ENCODE peak calls at places on chromosomes 5 and 9, in seven cellular contexts. E is fibroblast of pulmonary artery, J is nephron progenitor cell, I is A673, D is heart right ventricle, L is astrocyte of the spinal cord, K is IMR-90. Z is an unnamed sample.

GRCh38 chr5:156896545-156896944 is 46.5 kb downstream of the PPP1R2B start:
- DNase-seq in E (no peak), J (no peak), I (no peak), D (no peak), L (no peak), K (no peak), Z (no peak)

GRCh38 chr9:33239922-33240321 is at the start of gene SPINK4:
- DNase-seq in E (no peak), J (no peak), I (no peak), D (peak), L (no peak), K (peak), Z (no peak)

GRCh38 chr9:13083366-13083765 is 196.1 kb downstream of the MPDZ start:
- DNase-seq in E (no peak), J (no peak), I (no peak), D (no peak), L (no peak), K (no peak), Z (no peak)

GRCh38 chr9:96691326-96691725 is 36.2 kb upstream of the PRXL2C start:
- DNase-seq in E (no peak), J (no peak), I (no peak), D (no peak), L (no peak), K (no peak), Z (no peak)

GRCh38 chr5:124701873-124702272 is 44.6 kb downstream of the ZNF608 start:
- DNase-seq in E (no peak), J (no peak), I (no peak), D (no peak), L (no peak), K (no peak), Z (no peak)

GRCh38 chr9:123763910-123764588 is 165.9 kb downstream of the DENND1A start:
- DNase-seq in E (peak), J (no peak), I (no peak), D (no peak), L (peak), K (peak), Z (no peak)

GRCh38 chr9:137731216-137731946 is 112.6 kb downstream of the EHMT1 start:
- DNase-seq in E (no peak), J (no peak), I (no peak), D (no peak), L (no peak), K (no peak), Z (no peak)

GRCh38 chr9:79698988-79699387 is 127.2 kb downstream of the TLE4 start:
- DNase-seq in E (no peak), J (no peak), I (no peak), D (no peak), L (no peak), K (no peak), Z (no peak)

GRCh38 chr5:20262896-20263295 is 274.9 kb upstream of the CDH18 start:
- DNase-seq in E (no peak), J (no peak), I (no peak), D (no peak), L (no peak), K (no peak), Z (no peak)

GRCh38 chr5:143791848-143792701 is 19.9 kb upstream of the HMHB1 start:
- DNase-seq in E (peak), J (no peak), I (peak), D (no peak), L (peak), K (no peak), Z (no peak)

GRCh38 chr9:135992486-135993408 is 31.6 kb upstream of the UBAC1 start:
- DNase-seq in E (peak), J (peak), I (peak), D (peak), L (peak), K (peak), Z (peak)

GRCh38 chr5:83095973-83096539 is 18.7 kb downstream of the XRCC4 start:
- DNase-seq in E (peak), J (no peak), I (peak), D (no peak), L (peak), K (peak), Z (no peak)

GRCh38 chr9:106954562-106954961 is 91.6 kb downstream of the ZNF462 start:
- DNase-seq in E (peak), J (no peak), I (no peak), D (no peak), L (no peak), K (no peak), Z (no peak)

GRCh38 chr9:116020801-116021200 is 132.8 kb upstream of the PAPPA start:
- DNase-seq in E (no peak), J (no peak), I (no peak), D (no peak), L (no peak), K (peak), Z (no peak)

GRCh38 chr5:99004960-99005359 is 76.2 kb upstream of the CHD1 start:
- DNase-seq in E (no peak), J (no peak), I (no peak), D (no peak), L (no peak), K (no peak), Z (no peak)

GRCh38 chr9:131394464-131395026 is 659 bp downstream of the PRRC2B start:
- DNase-seq in E (peak), J (peak), I (peak), D (peak), L (no peak), K (no peak), Z (peak)

GRCh38 chr9:83714316-83714715 is 6.6 kb upstream of the UBQLN1 start:
- DNase-seq in E (peak), J (no peak), I (peak), D (no peak), L (no peak), K (no peak), Z (no peak)

GRCh38 chr9:88950341-88951141 is 40.7 kb upstream of the S1PR3 start:
- DNase-seq in E (peak), J (no peak), I (peak), D (no peak), L (peak), K (peak), Z (no peak)

GRCh38 chr5:149455889-149456409 is 76.9 kb upstream of the IL17B start:
- DNase-seq in E (peak), J (no peak), I (no peak), D (peak), L (peak), K (peak), Z (no peak)

GRCh38 chr5:179420476-179420875 is 75.2 kb upstream of the ADAMTS2 start:
- DNase-seq in E (no peak), J (no peak), I (no peak), D (no peak), L (no peak), K (no peak), Z (no peak)

GRCh38 chr9:84852902-84853301 is 183.4 kb downstream of the NTRK2 start:
- DNase-seq in E (no peak), J (no peak), I (no peak), D (no peak), L (no peak), K (no peak), Z (no peak)

GRCh38 chr5:142073617-142074405 is 34.8 kb upstream of the NDFIP1 start:
- DNase-seq in E (no peak), J (no peak), I (no peak), D (no peak), L (no peak), K (no peak), Z (no peak)

GRCh38 chr5:32254987-32255900 is 57.5 kb downstream of the MTMR12 start:
- DNase-seq in E (peak), J (no peak), I (peak), D (no peak), L (peak), K (peak), Z (no peak)

GRCh38 chr5:61182449-61182848 is 20.2 kb upstream of the SMIM15 start:
- DNase-seq in E (peak), J (no peak), I (peak), D (no peak), L (no peak), K (peak), Z (no peak)

GRCh38 chr9:92964607-92964975 is 17.3 kb downstream of the FGD3 start:
- DNase-seq in E (no peak), J (no peak), I (no peak), D (no peak), L (no peak), K (no peak), Z (no peak)

DNA sequence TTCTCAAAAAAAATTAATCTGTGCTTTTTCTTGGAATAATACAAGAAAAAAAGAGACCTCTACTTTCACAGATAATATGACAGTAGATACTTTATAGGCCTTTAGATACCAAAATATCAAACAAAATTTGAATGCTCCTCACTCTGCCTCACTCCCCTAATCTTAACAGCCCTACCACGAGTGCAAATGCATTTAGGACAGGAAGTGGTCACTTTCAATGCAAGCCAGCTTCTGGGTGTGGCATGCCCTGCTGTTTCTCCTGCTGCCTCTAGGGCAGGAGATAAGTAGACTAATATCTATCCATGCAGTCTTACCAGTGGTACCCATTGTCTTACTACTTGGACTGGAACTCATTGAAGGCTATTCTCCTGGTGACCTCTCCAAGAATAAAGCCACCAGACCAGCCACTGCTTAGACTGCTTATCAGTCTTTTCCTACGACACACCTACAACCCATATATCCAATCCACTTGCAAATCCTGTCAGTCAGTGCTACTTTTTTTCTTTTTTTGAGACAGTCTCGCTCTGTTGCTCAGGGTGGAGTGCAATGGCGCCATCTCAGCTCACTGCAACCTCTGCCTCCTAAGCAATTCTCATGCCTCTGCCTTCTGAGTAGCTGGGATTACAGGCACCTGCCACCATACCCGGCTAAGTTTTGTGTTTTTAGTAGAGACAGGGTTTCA is 23.0 kb downstream of the FRRS1L start:
- DNase-seq in E (peak), J (no peak), I (peak), D (no peak), L (peak), K (peak), Z (no peak)
- TF ChIP-seq CTCF in E (peak), J (peak), I (peak), D (no peak), L (peak), K (peak), Z (no peak)

GRCh38 chr5:68749076-68749475 is 344.7 kb upstream of the SLC30A5 start:
- DNase-seq in E (no peak), J (no peak), I (no peak), D (no peak), L (no peak), K (no peak), Z (no peak)

GRCh38 chr5:68747077-68747420 is 346.8 kb upstream of the SLC30A5 start:
- DNase-seq in E (no peak), J (no peak), I (no peak), D (no peak), L (no peak), K (no peak), Z (no peak)

GRCh38 chr5:68746220-68747076 is 347.4 kb upstream of the SLC30A5 start:
- DNase-seq in E (no peak), J (no peak), I (no peak), D (no peak), L (no peak), K (no peak), Z (no peak)

GRCh38 chr5:68744196-68744595 is 349.6 kb upstream of the SLC30A5 start:
- DNase-seq in E (no peak), J (no peak), I (no peak), D (no peak), L (no peak), K (no peak), Z (no peak)

GRCh38 chr5:68745459-68745858 is 348.4 kb upstream of the SLC30A5 start:
- DNase-seq in E (peak), J (no peak), I (peak), D (no peak), L (no peak), K (peak), Z (no peak)
- TF ChIP-seq CTCF in E (peak), J (no peak), I (peak), D (peak), L (peak), K (peak), Z (no peak)

DNA sequence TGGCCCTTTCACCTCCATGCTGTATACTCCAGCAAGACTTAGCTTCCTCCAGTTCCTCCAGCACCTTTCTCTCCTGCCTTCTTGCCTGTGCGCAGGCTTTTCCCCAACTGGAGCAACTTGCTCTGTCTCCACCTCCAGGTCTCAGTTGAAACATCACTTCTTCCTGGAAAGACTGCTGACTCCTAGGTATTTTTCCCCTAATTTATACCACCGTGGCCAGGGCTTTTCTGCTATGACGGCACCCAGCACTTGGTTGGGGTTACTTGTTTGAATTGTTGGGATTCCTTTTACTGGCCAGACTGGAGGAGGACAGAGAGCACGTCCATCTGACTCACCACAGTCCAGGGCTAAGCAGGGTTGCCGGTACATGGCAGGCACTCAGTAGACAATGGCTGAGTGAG is 67.5 kb downstream of the KCNIP1 start:
- DNase-seq in E (peak), J (no peak), I (no peak), D (no peak), L (peak), K (peak), Z (no peak)
- TF ChIP-seq CTCF in E (no peak), J (no peak), I (no peak), D (no peak), L (peak), K (no peak), Z (no peak)

DNA sequence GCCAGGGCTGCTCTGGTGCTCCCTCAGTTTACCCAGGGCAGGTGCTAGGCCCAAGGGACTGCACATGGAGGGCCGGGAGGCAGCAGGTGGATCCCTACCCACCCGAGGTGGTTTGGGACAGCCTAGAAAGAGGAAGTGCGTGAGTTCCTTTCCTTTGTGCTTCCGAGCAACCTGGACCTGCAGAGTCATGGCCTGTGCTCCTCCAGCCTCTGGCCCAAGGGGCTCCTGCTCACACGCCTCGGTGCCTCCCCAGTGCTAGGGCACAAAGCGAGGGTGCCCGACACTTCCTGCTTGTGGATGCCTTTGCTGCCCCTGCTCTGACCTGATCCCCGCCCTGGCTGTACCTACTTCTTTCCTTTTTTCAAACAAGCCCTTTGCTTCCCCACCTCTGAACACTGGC is 79.3 kb downstream of the RXRA start:
- DNase-seq in E (no peak), J (no peak), I (no peak), D (no peak), L (no peak), K (no peak), Z (no peak)
- TF ChIP-seq CTCF in E (no peak), J (no peak), I (no peak), D (no peak), L (no peak), K (no peak), Z (no peak)

DNA sequence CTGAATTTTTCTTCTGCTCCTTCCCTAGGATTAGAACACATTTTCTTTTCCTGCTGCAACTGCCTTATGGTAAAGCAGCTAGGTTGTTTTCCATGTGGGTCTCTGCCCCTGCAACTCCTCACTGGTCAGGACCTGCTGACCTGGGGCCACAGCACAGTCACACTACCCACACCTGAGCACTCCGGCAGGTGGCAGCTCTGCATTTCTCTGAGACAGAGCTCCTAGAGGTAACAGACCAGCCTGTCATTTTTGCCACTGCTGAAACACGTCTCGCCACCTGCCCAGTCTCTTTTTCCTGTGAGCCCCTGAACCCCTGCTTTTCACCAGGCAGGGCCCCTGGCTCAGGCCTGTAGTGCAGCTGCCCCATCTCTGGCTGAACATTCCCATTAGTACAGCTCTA is 609.6 kb downstream of the HINT1 start:
- DNase-seq in E (no peak), J (no peak), I (no peak), D (no peak), L (no peak), K (no peak), Z (no peak)
- TF ChIP-seq CTCF in E (no peak), J (no peak), I (no peak), D (no peak), L (no peak), K (no peak), Z (no peak)